ENCODE peak calls at places on chromosome 1, in eight cellular contexts. H is sigmoid colon, J is GM12892, G is suprapubic skin, D is spleen, E is HCT116, S is GM12878, A is K562. O is an unnamed sample.

GRCh38 chr1:247797518-247797917 is 26.4 kb downstream of the OR14A16 start:
- DNase-seq in H (no peak), J (no peak), G (no peak), D (no peak), E (no peak), S (no peak), A (no peak), O (no peak)

GRCh38 chr1:94922756-94923465 is 4.0 kb downstream of the CNN3 start:
- DNase-seq in H (no peak), J (no peak), G (no peak), D (no peak), E (no peak), S (no peak), A (no peak), O (no peak)

GRCh38 chr1:232250838-232251237 is 379.1 kb downstream of the SIPA1L2 start:
- DNase-seq in H (no peak), J (no peak), G (no peak), D (no peak), E (no peak), S (no peak), A (no peak), O (no peak)

GRCh38 chr1:109404838-109405237 is 7.1 kb upstream of the SORT1 start:
- DNase-seq in H (no peak), J (no peak), G (no peak), D (no peak), E (no peak), S (no peak), A (no peak), O (no peak)

GRCh38 chr1:156347337-156347736 is 9.0 kb downstream of the TSACC start:
- DNase-seq in H (no peak), J (no peak), G (no peak), D (no peak), E (no peak), S (no peak), A (no peak), O (no peak)

GRCh38 chr1:185477638-185478216 is 160.7 kb upstream of the IVNS1ABP start:
- DNase-seq in H (no peak), J (no peak), G (no peak), D (no peak), E (no peak), S (no peak), A (no peak), O (peak)

GRCh38 chr1:97202481-97202880 is 480.9 kb downstream of the PTBP2 start:
- DNase-seq in H (no peak), J (no peak), G (no peak), D (no peak), E (no peak), S (no peak), A (no peak), O (no peak)

GRCh38 chr1:86758570-86758969 is 54.2 kb downstream of the SH3GLB1 start:
- DNase-seq in H (no peak), J (no peak), G (no peak), D (no peak), E (no peak), S (no peak), A (no peak), O (no peak)

GRCh38 chr1:98327151-98327918 is 334.2 kb upstream of the SNX7 start:
- DNase-seq in H (no peak), J (no peak), G (no peak), D (no peak), E (no peak), S (no peak), A (no peak), O (peak)

GRCh38 chr1:18635070-18635577 is 4.5 kb downstream of the PAX7 start:
- DNase-seq in H (no peak), J (no peak), G (no peak), D (no peak), E (no peak), S (no peak), A (no peak), O (no peak)

GRCh38 chr1:33459766-33460543 is 12.5 kb upstream of the ZSCAN20 start:
- DNase-seq in H (no peak), J (no peak), G (no peak), D (no peak), E (no peak), S (no peak), A (no peak), O (no peak)

GRCh38 chr1:61098906-61099437 is 16.6 kb downstream of the NFIA start:
- DNase-seq in H (no peak), J (no peak), G (no peak), D (no peak), E (no peak), S (no peak), A (no peak), O (no peak)

GRCh38 chr1:207856276-207857023 is 54.5 kb downstream of the CD34 start:
- DNase-seq in H (no peak), J (no peak), G (no peak), D (no peak), E (no peak), S (no peak), A (no peak), O (no peak)

GRCh38 chr1:53367503-53368313 is 39.8 kb upstream of the LRP8 start:
- DNase-seq in H (no peak), J (peak), G (peak), D (peak), E (no peak), S (peak), A (peak), O (no peak)

GRCh38 chr1:36176151-36176949 is 20.4 kb downstream of the MAP7D1 start:
- DNase-seq in H (no peak), J (no peak), G (no peak), D (no peak), E (no peak), S (no peak), A (no peak), O (no peak)

GRCh38 chr1:36177589-36178463 is 21.9 kb downstream of the MAP7D1 start:
- DNase-seq in H (no peak), J (no peak), G (no peak), D (no peak), E (no peak), S (no peak), A (no peak), O (no peak)

GRCh38 chr1:36179220-36179600 is 23.2 kb downstream of the MAP7D1 start:
- DNase-seq in H (no peak), J (no peak), G (no peak), D (no peak), E (no peak), S (no peak), A (no peak), O (no peak)

GRCh38 chr1:36175137-36176095 is 19.5 kb downstream of the MAP7D1 start:
- DNase-seq in H (peak), J (no peak), G (no peak), D (no peak), E (no peak), S (no peak), A (no peak), O (no peak)

GRCh38 chr1:36178479-36179219 is 22.7 kb downstream of the MAP7D1 start:
- DNase-seq in H (no peak), J (no peak), G (no peak), D (no peak), E (no peak), S (no peak), A (peak), O (no peak)
- TF ChIP-seq POLR2AphosphoS5 in H (no peak), J (no peak), G (no peak), D (no peak), E (no peak), S (no peak), A (no peak), O (no peak)

DNA sequence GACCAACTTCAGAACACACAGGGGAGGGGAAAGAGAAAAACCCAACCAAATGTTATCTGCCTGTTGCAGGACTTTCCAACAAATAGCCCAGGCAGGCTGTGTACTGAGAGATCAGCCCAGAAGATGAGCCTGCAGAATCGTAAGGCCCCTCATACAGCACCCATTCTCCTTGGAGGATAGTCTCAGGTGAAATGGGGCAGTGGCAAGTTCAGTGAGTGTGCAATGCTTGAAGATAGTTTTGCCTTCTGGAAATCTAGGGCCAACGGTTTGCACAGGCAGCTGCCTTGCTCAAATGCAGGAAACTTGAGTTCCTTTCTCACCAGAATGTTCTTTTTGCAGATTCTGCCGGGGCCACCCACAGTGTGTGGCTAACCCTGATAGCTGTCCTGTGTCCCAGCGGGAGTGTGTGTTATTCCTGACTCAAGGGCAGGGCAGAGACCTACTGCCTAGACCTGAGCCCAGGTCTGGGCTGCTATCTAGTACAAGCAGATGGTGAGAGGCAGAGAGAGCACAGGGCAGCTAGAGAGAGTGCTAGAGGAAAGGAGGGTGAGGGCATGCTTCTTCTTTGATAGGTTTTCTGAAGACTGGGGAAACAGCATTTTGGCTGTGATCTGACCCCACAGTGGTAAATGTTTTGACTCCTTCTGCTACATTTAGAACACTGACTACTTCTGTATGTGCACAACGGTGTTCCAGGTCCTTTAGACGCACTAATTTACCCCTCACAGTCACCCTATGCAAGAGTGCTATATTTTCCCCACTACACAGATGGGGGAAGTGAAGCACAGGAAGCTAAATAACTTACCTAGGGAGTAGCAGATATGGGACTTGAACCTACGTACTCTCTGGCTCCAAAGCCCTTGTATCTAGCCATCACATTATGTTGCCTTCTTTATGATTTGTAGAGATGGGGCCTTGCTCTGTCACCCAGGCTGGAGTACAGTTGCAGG is 49.0 kb downstream of the GADD45A start:
- DNase-seq in H (no peak), J (no peak), G (no peak), D (no peak), E (no peak), S (no peak), A (peak), O (peak)
- TF ChIP-seq POLR2AphosphoS5 in H (no peak), J (no peak), G (no peak), D (no peak), E (no peak), S (no peak), A (peak), O (no peak)

DNA sequence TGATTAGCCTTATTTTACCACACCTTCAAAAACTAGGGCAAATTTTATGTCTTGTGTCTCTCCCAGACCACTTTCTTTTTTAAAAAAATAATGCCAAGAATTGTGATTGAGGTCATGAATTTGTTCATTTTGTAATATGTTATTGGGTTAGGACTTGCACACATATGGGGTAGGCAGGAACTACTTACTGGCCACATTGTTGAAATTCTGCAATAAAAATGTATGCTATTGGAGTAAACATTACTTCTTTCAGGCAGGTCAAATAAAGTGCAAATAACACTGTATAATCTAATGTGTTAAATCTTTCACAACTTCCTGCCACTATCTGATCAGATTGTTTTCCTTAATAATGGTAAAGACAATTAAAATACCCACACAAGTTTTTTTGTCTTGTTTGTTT is 166.6 kb upstream of the COL11A1 start:
- DNase-seq in H (no peak), J (no peak), G (no peak), D (no peak), E (no peak), S (no peak), A (no peak), O (no peak)
- TF ChIP-seq POLR2AphosphoS5 in H (no peak), J (no peak), G (no peak), D (no peak), E (no peak), S (no peak), A (no peak), O (no peak)

DNA sequence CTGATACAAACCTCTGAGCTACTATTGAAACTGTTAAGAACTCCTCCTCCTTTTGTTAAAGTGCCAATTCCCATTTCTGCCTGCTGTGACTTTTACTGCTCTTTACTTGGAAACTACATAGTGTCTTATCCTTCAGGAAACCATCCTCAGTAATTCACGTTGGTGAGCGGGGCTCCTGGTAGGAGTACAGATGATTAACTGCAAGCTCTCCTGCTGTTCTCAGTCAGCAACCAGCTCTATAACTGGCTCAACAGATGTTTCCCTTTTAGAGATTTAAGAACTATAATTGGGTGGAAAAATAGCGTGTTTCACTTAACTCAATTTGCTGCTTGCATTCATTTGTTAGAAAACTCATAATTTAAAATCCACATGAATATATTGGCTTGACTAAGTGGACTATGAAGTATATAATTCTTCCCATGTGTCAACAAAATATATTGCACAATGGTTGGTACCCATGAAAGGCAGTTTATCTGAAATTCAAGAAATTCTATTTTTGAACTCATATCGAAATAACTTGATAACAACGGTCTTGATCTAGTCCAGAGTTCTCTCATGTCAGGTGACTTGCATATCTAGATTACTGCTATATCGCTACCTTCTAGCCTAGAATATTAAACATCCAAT is 574.0 kb downstream of the KCNT2 start:
- DNase-seq in H (no peak), J (no peak), G (no peak), D (no peak), E (no peak), S (no peak), A (no peak), O (no peak)
- TF ChIP-seq POLR2AphosphoS5 in H (no peak), J (no peak), G (no peak), D (no peak), E (no peak), S (no peak), A (no peak), O (no peak)

DNA sequence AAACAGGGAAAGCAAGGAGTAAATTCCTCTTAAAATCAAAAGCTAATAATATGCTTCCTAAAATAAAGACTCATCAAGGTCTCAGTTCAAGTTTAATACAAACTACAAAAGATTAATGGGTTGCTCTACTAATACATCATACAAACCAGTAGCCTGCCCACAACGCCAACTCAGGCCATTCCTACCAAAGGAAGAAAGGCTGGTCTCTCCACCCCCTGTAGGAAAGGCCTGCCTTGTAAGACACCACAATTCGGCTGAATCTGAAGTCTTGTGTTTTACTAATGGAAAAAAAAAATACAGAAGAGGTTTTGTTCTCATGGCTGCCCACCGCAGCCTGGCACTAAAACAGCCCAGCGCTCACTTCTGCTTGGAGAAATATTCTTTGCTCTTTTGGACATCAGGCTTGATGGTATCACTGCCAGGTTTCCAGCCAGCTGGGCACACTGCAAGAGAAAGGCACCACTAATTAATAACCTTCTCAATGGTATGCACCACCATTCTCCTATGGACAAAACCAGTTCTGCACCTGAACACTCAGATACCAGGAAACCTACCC is 10.6 kb downstream of the PRDX1 start:
- DNase-seq in H (peak), J (no peak), G (no peak), D (no peak), E (no peak), S (no peak), A (no peak), O (no peak)
- TF ChIP-seq POLR2AphosphoS5 in H (no peak), J (no peak), G (no peak), D (no peak), E (no peak), S (no peak), A (no peak), O (no peak)

DNA sequence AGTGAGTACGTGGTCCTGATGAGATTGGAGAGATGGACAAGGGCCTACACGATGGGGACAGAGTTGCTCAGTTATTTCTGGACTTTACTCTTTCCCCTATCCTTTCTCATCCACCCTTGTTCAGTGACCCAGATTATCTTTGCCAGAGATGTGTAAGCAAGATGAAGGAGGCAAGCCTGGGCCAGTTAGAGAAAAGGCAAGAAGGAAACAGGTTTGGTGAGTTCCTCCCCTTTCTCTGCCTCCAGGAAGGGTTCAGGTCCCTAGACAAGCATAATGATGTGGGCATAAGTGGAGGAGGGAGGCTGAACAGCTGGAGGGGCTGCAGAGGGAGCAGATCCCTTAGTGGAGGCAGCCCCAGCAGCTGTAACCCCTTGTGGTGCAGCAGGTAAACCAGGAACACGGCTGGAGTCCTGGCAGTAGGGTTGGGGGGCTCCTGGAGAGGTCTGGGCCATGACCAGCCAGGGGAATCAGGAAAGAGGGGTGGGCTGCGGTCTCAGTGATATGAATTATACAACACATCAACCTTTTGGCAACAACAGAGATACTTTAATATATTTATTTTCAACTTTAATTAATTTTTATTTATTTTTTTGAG is 9.2 kb upstream of the CDC42 start:
- DNase-seq in H (no peak), J (no peak), G (no peak), D (peak), E (no peak), S (no peak), A (no peak), O (no peak)
- TF ChIP-seq POLR2AphosphoS5 in H (no peak), J (no peak), G (no peak), D (no peak), E (no peak), S (no peak), A (no peak), O (no peak)

GRCh38 chr1:202007703-202008489 is 2.5 kb upstream of the ELF3 start:
- DNase-seq in H (no peak), J (no peak), G (no peak), D (peak), E (peak), S (no peak), A (peak), O (no peak)

GRCh38 chr1:202005958-202006357 is 4.4 kb upstream of the ELF3 start:
- DNase-seq in H (no peak), J (no peak), G (no peak), D (no peak), E (no peak), S (no peak), A (no peak), O (peak)

GRCh38 chr1:202009326-202010031 is 908 bp upstream of the ELF3 start:
- DNase-seq in H (peak), J (peak), G (no peak), D (peak), E (peak), S (peak), A (peak), O (peak)

GRCh38 chr1:202004711-202005110 is 5.7 kb upstream of the ELF3 start:
- DNase-seq in H (no peak), J (no peak), G (no peak), D (peak), E (no peak), S (no peak), A (no peak), O (no peak)

GRCh38 chr1:202007279-202007678 is 3.1 kb upstream of the ELF3 start:
- DNase-seq in H (no peak), J (no peak), G (no peak), D (peak), E (no peak), S (no peak), A (no peak), O (no peak)
- TF ChIP-seq POLR2AphosphoS5 in H (no peak), J (no peak), G (no peak), D (no peak), E (no peak), S (no peak), A (no peak), O (no peak)

O was measured in endothelial cell of umbilical vein.